ENCODE peak calls at places on chromosomes 6 and 20, in eight cellular contexts. D is A673; O is lung; T is upper lobe of right lung; X is CD8-positive, alpha-beta T cell; N is mammary epithelial cell; L is heart left ventricle; A is transverse colon. S is an unnamed sample.

GRCh38 chr6:24274441-24275083 is 83.3 kb downstream of the DCDC2 start:
- DNase-seq in D (peak), O (no peak), T (no peak), X (no peak), N (peak), L (no peak), A (no peak), S (peak)

GRCh38 chr6:18585032-18585573 is 198.0 kb downstream of the RNF144B start:
- DNase-seq in D (peak), O (peak), T (no peak), X (no peak), N (peak), L (peak), A (peak), S (peak)

GRCh38 chr6:130204322-130204721 is 18.4 kb downstream of the SAMD3 start:
- DNase-seq in D (no peak), O (no peak), T (no peak), X (no peak), N (no peak), L (no peak), A (no peak), S (no peak)

GRCh38 chr6:12065321-12066140 is 53.4 kb downstream of the HIVEP1 start:
- DNase-seq in D (no peak), O (no peak), T (peak), X (no peak), N (no peak), L (no peak), A (no peak), S (no peak)

GRCh38 chr6:144262470-144263369 is 22.4 kb upstream of the UTRN start:
- DNase-seq in D (peak), O (no peak), T (no peak), X (no peak), N (no peak), L (no peak), A (peak), S (no peak)

GRCh38 chr6:82955841-82956240 is 109.8 kb downstream of the UBE3D start:
- DNase-seq in D (no peak), O (no peak), T (no peak), X (no peak), N (peak), L (no peak), A (no peak), S (peak)

GRCh38 chr6:15483060-15483459 is 179.8 kb downstream of the DTNBP1 start:
- DNase-seq in D (no peak), O (no peak), T (no peak), X (no peak), N (no peak), L (no peak), A (no peak), S (no peak)

GRCh38 chr6:25748049-25748448 is 6.5 kb upstream of the SLC17A4 start:
- DNase-seq in D (no peak), O (no peak), T (no peak), X (no peak), N (no peak), L (no peak), A (no peak), S (no peak)

GRCh38 chr20:60085551-60086132 is 127.4 kb downstream of the CDH26 start:
- DNase-seq in D (no peak), O (no peak), T (no peak), X (no peak), N (no peak), L (no peak), A (no peak), S (no peak)

GRCh38 chr6:183668-184067 is 108.6 kb upstream of the DUSP22 start:
- DNase-seq in D (no peak), O (no peak), T (no peak), X (no peak), N (no peak), L (no peak), A (no peak), S (no peak)

GRCh38 chr6:116447496-116448011 is 13.6 kb upstream of the CALHM6 start:
- DNase-seq in D (no peak), O (no peak), T (no peak), X (no peak), N (peak), L (no peak), A (no peak), S (peak)

GRCh38 chr20:45374966-45375365 is 3.2 kb downstream of the TP53TG5 start:
- DNase-seq in D (no peak), O (no peak), T (no peak), X (no peak), N (no peak), L (no peak), A (no peak), S (no peak)

GRCh38 chr6:158970640-158971291 is 29.2 kb downstream of the RSPH3 start:
- DNase-seq in D (no peak), O (no peak), T (no peak), X (no peak), N (peak), L (peak), A (no peak), S (no peak)

GRCh38 chr6:88492824-88493223 is 326.7 kb upstream of the CNR1 start:
- DNase-seq in D (peak), O (no peak), T (no peak), X (no peak), N (no peak), L (no peak), A (no peak), S (peak)

GRCh38 chr6:152341596-152341995 is 295.6 kb downstream of the SYNE1 start:
- DNase-seq in D (no peak), O (no peak), T (no peak), X (no peak), N (no peak), L (no peak), A (no peak), S (no peak)

GRCh38 chr6:128519132-128519930 is 1.1 kb downstream of the PTPRK start:
- DNase-seq in D (peak), O (peak), T (peak), X (peak), N (peak), L (peak), A (peak), S (peak)

GRCh38 chr6:93407186-93407585 is 12.2 kb downstream of the EPHA7 start:
- DNase-seq in D (peak), O (no peak), T (no peak), X (no peak), N (no peak), L (no peak), A (no peak), S (no peak)

GRCh38 chr6:44043479-44044153 is 83.6 kb downstream of the MRPL14 start:
- DNase-seq in D (no peak), O (no peak), T (no peak), X (no peak), N (no peak), L (peak), A (no peak), S (no peak)

GRCh38 chr6:28360961-28361360 is 11.2 kb downstream of the ZKSCAN3 start:
- DNase-seq in D (no peak), O (no peak), T (no peak), X (no peak), N (no peak), L (no peak), A (no peak), S (no peak)

GRCh38 chr6:146856296-146856695 is 257.5 kb downstream of the ADGB start:
- DNase-seq in D (no peak), O (no peak), T (no peak), X (no peak), N (no peak), L (no peak), A (no peak), S (no peak)

GRCh38 chr20:21615617-21616080 is 89.8 kb upstream of the PAX1 start:
- DNase-seq in D (peak), O (peak), T (peak), X (peak), N (peak), L (peak), A (peak), S (peak)

GRCh38 chr6:17442196-17442595 is 48.8 kb downstream of the CAP2 start:
- DNase-seq in D (no peak), O (no peak), T (no peak), X (no peak), N (no peak), L (no peak), A (no peak), S (no peak)

GRCh38 chr6:50128420-50129005 is 78.8 kb upstream of the DEFB112 start:
- DNase-seq in D (peak), O (no peak), T (no peak), X (no peak), N (no peak), L (no peak), A (no peak), S (peak)

GRCh38 chr6:118859517-118860064 is 34.4 kb upstream of the ASF1A start:
- DNase-seq in D (no peak), O (no peak), T (no peak), X (no peak), N (no peak), L (no peak), A (no peak), S (no peak)

GRCh38 chr6:154738561-154738961 is 5.3 kb downstream of the SCAF8 start:
- DNase-seq in D (peak), O (no peak), T (no peak), X (no peak), N (no peak), L (no peak), A (no peak), S (no peak)

GRCh38 chr20:25294459-25295385 is 46.8 kb downstream of the PYGB start:
- DNase-seq in D (peak), O (no peak), T (no peak), X (peak), N (no peak), L (no peak), A (peak), S (peak)

GRCh38 chr6:138004423-138005287 is 102.6 kb downstream of the PERP start:
- DNase-seq in D (peak), O (no peak), T (no peak), X (no peak), N (peak), L (no peak), A (no peak), S (peak)

GRCh38 chr6:137998461-137999019 is 108.7 kb downstream of the PERP start:
- DNase-seq in D (no peak), O (no peak), T (no peak), X (no peak), N (no peak), L (no peak), A (no peak), S (no peak)

GRCh38 chr6:137999815-138000214 is 107.4 kb downstream of the PERP start:
- DNase-seq in D (no peak), O (no peak), T (no peak), X (no peak), N (no peak), L (no peak), A (no peak), S (no peak)

GRCh38 chr6:138000955-138001354 is 106.3 kb downstream of the PERP start:
- DNase-seq in D (no peak), O (no peak), T (no peak), X (no peak), N (no peak), L (no peak), A (no peak), S (no peak)

DNA sequence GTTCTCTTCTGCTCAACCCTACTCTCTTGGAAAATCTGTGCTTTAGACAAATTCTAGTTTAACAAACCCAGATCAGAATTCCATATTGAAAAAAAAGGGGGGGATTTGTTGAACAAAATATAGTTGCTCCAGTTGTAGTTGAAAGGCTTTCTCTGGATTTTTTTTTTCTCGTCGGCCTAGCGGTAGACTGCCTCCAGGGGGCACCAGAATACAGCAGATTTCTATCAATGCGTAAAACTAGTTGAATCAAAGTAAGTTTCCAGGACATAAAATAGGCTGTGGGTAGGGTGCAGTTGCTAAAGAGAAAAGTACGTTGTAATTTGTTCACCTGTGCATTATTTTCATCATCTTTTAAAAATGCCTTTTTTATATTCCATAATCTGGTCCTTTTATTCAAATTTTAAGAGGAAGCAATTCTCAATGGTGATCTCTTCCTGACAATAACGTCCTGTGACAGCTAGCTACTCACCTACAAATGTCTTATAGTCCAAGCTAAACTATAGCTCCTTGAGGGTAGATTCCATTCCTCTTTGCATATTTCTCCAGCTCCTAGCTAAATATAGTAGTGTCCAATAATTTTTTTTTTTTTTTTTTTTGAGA is 105.4 kb downstream of the PERP start:
- DNase-seq in D (peak), O (peak), T (no peak), X (peak), N (peak), L (peak), A (peak), S (peak)
- H3K4me3 ChIP-seq in D (no peak), O (no peak), T (no peak), X (no peak), N (no peak), L (no peak), A (no peak), S (no peak)

GRCh38 chr6:33061987-33062386 is 11.5 kb downstream of the HLA-DPA1 start:
- DNase-seq in D (peak), O (no peak), T (no peak), X (no peak), N (no peak), L (no peak), A (no peak), S (peak)
- TF ChIP-seq CTCF in D (no peak), O (no peak), T (no peak), X (no peak), N (no peak), L (no peak), A (no peak), S (no peak)

DNA sequence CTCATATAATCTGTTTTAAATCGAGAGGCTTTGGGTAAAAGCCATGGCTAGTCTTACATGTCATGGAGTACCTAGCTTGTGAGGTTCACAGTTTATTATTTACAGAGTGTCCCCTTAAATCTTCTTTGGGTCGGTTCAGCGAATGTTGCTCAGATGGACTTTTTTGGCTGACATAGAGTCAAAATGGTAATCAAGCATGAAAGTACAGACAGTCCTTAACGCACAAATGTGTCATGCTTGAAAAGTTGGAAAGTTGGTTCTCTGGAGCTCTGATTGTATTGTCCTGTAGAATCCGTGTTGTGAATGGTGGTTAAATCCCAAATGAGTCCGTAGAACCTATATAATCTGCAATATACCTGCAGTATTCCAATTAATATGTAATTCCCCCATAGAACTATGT is 22.0 kb downstream of the PTPN1 start:
- DNase-seq in D (no peak), O (no peak), T (no peak), X (no peak), N (no peak), L (no peak), A (no peak), S (no peak)
- H3K4me3 ChIP-seq in D (no peak), O (no peak), T (no peak), X (no peak), N (no peak), L (no peak), A (no peak), S (no peak)

DNA sequence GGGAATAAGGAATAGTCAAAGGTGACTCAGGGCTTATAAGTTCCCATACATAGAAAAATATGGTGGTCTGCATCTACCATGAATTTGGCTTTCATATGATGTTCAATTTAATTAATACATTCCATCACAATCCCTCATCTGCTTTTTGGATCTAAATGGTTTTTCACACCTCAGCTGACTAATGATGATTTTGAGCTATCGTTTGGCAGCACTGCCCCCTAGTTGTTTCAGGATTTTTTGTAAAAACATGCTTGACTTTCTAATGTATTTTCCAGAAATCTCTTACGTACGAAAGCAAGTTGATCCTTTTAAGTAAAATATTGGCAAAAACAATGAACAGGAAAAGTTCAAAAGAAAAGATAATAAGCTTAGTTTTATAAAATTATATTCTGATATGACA is 408.6 kb upstream of the ADGRB3 start:
- DNase-seq in D (peak), O (no peak), T (no peak), X (no peak), N (no peak), L (no peak), A (no peak), S (no peak)
- TF ChIP-seq CTCF in D (peak), O (no peak), T (peak), X (no peak), N (no peak), L (peak), A (no peak), S (no peak)

GRCh38 chr20:23391707-23392310 is 29.5 kb downstream of the NAPB start:
- DNase-seq in D (no peak), O (no peak), T (no peak), X (no peak), N (no peak), L (no peak), A (no peak), S (no peak)
- H3K4me3 ChIP-seq in D (no peak), O (no peak), T (no peak), X (no peak), N (no peak), L (no peak), A (no peak), S (no peak)